ENCODE peak calls at places on chromosomes 5 and 9, in ten cellular contexts. One of them, this sample, is unnamed.

GRCh38 chr9:95834281-95834907 is 41.1 kb upstream of the ERCC6L2 start:
- DNase-seq in stomach: no peak
- DNase-seq in endothelial cell of umbilical vein: no peak
- DNase-seq in transverse colon: no peak
- DNase-seq in HCT116: no peak
- DNase-seq in HepG2: no peak
- DNase-seq in breast epithelium: no peak
- DNase-seq in GM12878: no peak
- DNase-seq in prostate gland: no peak
- DNase-seq in spleen: no peak
- DNase-seq in this sample: no peak

GRCh38 chr5:135883441-135883840 is 12.2 kb downstream of the IL9 start:
- DNase-seq in GM12878: no peak
- DNase-seq in endothelial cell of umbilical vein: no peak
- DNase-seq in prostate gland: no peak
- DNase-seq in transverse colon: no peak
- DNase-seq in spleen: no peak
- DNase-seq in breast epithelium: no peak
- DNase-seq in stomach: no peak
- DNase-seq in HCT116: no peak
- DNase-seq in HepG2: no peak
- DNase-seq in this sample: no peak

GRCh38 chr9:21395778-21396717 is 10.8 kb upstream of the IFNA2 start:
- DNase-seq in GM12878: no peak
- DNase-seq in breast epithelium: no peak
- DNase-seq in endothelial cell of umbilical vein: peak; percentile 45
- DNase-seq in stomach: peak; percentile 51
- DNase-seq in HCT116: peak; percentile 21
- DNase-seq in prostate gland: peak; percentile 22
- DNase-seq in transverse colon: peak; percentile 48
- DNase-seq in spleen: peak; percentile 88
- DNase-seq in HepG2: peak; percentile 10
- DNase-seq in this sample: peak; percentile 73

GRCh38 chr5:176547811-176548210 is 1.3 kb upstream of the CDHR2 start:
- DNase-seq in GM12878: no peak
- DNase-seq in transverse colon: peak; percentile 86
- DNase-seq in HCT116: no peak
- DNase-seq in stomach: peak; percentile 58
- DNase-seq in HepG2: peak; percentile 78
- DNase-seq in breast epithelium: no peak
- DNase-seq in prostate gland: no peak
- DNase-seq in endothelial cell of umbilical vein: no peak
- DNase-seq in spleen: no peak
- DNase-seq in this sample: no peak

GRCh38 chr5:55223219-55223987 is 3.7 kb downstream of the MCIDAS start:
- DNase-seq in transverse colon: no peak
- DNase-seq in spleen: no peak
- DNase-seq in stomach: no peak
- DNase-seq in prostate gland: no peak
- DNase-seq in breast epithelium: no peak
- DNase-seq in GM12878: no peak
- DNase-seq in endothelial cell of umbilical vein: no peak
- DNase-seq in HCT116: no peak
- DNase-seq in HepG2: no peak
- DNase-seq in this sample: no peak

GRCh38 chr9:104788251-104788650 is 24.3 kb downstream of the NIPSNAP3B start:
- DNase-seq in transverse colon: no peak
- DNase-seq in GM12878: no peak
- DNase-seq in prostate gland: no peak
- DNase-seq in stomach: no peak
- DNase-seq in breast epithelium: no peak
- DNase-seq in HCT116: no peak
- DNase-seq in spleen: no peak
- DNase-seq in endothelial cell of umbilical vein: no peak
- DNase-seq in HepG2: no peak
- DNase-seq in this sample: no peak

GRCh38 chr9:6712041-6712440 is 45.7 kb upstream of the KDM4C start:
- DNase-seq in GM12878: no peak
- DNase-seq in breast epithelium: no peak
- DNase-seq in transverse colon: no peak
- DNase-seq in spleen: no peak
- DNase-seq in endothelial cell of umbilical vein: no peak
- DNase-seq in prostate gland: no peak
- DNase-seq in HepG2: no peak
- DNase-seq in HCT116: no peak
- DNase-seq in stomach: no peak
- DNase-seq in this sample: no peak

GRCh38 chr9:96293481-96293880 is 8.5 kb downstream of the HSD17B3 start:
- DNase-seq in breast epithelium: no peak
- DNase-seq in prostate gland: no peak
- DNase-seq in spleen: no peak
- DNase-seq in HepG2: no peak
- DNase-seq in stomach: no peak
- DNase-seq in GM12878: no peak
- DNase-seq in endothelial cell of umbilical vein: peak; percentile 36
- DNase-seq in transverse colon: no peak
- DNase-seq in HCT116: peak; percentile 10
- DNase-seq in this sample: no peak

GRCh38 chr9:129596541-129597328 is 24.2 kb downstream of the C9orf50 start:
- DNase-seq in GM12878: no peak
- DNase-seq in transverse colon: peak; percentile 53
- DNase-seq in endothelial cell of umbilical vein: no peak
- DNase-seq in breast epithelium: peak; percentile 47
- DNase-seq in stomach: peak; percentile 66
- DNase-seq in prostate gland: peak; percentile 43
- DNase-seq in HCT116: peak; percentile 88
- DNase-seq in HepG2: peak; percentile 82
- DNase-seq in spleen: no peak
- DNase-seq in this sample: peak; percentile 92

GRCh38 chr9:129595323-129595741 is 25.6 kb downstream of the C9orf50 start:
- DNase-seq in transverse colon: no peak
- DNase-seq in HepG2: no peak
- DNase-seq in GM12878: no peak
- DNase-seq in endothelial cell of umbilical vein: no peak
- DNase-seq in breast epithelium: no peak
- DNase-seq in prostate gland: peak; percentile 51
- DNase-seq in stomach: no peak
- DNase-seq in spleen: no peak
- DNase-seq in HCT116: no peak
- DNase-seq in this sample: no peak

GRCh38 chr9:129597355-129598088 is 23.4 kb downstream of the C9orf50 start:
- DNase-seq in stomach: peak; percentile 92
- DNase-seq in transverse colon: peak; percentile 62
- DNase-seq in HCT116: peak; percentile 86
- DNase-seq in HepG2: peak; percentile 93
- DNase-seq in endothelial cell of umbilical vein: peak; percentile 34
- DNase-seq in prostate gland: peak; percentile 66
- DNase-seq in spleen: no peak
- DNase-seq in breast epithelium: peak; percentile 49
- DNase-seq in GM12878: no peak
- DNase-seq in this sample: peak; percentile 86

GRCh38 chr9:129595903-129596540 is 24.9 kb downstream of the C9orf50 start:
- DNase-seq in spleen: no peak
- DNase-seq in endothelial cell of umbilical vein: no peak
- DNase-seq in HepG2: no peak
- DNase-seq in prostate gland: no peak
- DNase-seq in stomach: no peak
- DNase-seq in transverse colon: no peak
- DNase-seq in breast epithelium: no peak
- DNase-seq in GM12878: no peak
- DNase-seq in HCT116: no peak
- DNase-seq in this sample: no peak

DNA sequence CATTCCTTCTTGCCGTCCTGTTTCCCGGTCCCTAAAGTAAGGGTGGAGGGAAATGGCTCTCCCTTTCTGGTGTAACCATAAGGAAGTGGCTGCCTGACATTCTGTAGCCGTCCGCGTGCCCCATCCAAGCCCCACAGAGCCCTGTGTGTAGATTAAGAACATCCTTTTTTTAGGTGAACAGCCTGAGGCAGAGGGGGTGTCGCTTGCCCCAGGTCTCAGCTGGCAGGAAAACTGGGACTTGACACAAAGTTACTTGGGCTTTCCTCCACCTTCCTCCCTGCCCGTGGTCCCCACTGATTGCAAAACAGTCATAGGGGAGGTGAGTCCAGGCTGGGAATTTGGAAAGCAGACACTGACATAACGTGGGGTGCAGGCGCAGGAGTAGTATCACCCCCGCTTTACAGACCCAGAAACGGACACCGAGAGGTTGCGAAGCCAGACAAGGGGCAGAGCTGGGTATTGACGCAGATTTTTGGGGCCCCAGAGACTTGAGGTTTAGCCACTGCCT is 22.8 kb downstream of the C9orf50 start:
- DNase-seq in spleen: no peak
- DNase-seq in HepG2: no peak
- DNase-seq in transverse colon: no peak
- DNase-seq in GM12878: no peak
- DNase-seq in endothelial cell of umbilical vein: no peak
- DNase-seq in stomach: no peak
- DNase-seq in prostate gland: no peak
- DNase-seq in breast epithelium: no peak
- DNase-seq in HCT116: no peak
- DNase-seq in this sample: no peak
- H3K27ac ChIP-seq in spleen: no peak overlapping the region
- H3K27ac ChIP-seq in HepG2: peak overlapping the region; percentile 99
- H3K27ac ChIP-seq in transverse colon: peak overlapping the region; percentile 90
- H3K27ac ChIP-seq in GM12878: peak overlapping the region; percentile 27
- H3K27ac ChIP-seq in endothelial cell of umbilical vein: no peak overlapping the region
- H3K27ac ChIP-seq in stomach: peak overlapping the region; percentile 91
- H3K27ac ChIP-seq in prostate gland: peak overlapping the region; percentile 93
- H3K27ac ChIP-seq in breast epithelium: peak overlapping the region; percentile 94
- H3K27ac ChIP-seq in HCT116: peak overlapping the region; percentile 98
- H3K27ac ChIP-seq in this sample: peak overlapping the region; percentile 86

GRCh38 chr5:120546922-120547321 is 82.8 kb downstream of the PRR16 start:
- DNase-seq in breast epithelium: no peak
- DNase-seq in endothelial cell of umbilical vein: no peak
- DNase-seq in spleen: no peak
- DNase-seq in HepG2: no peak
- DNase-seq in transverse colon: no peak
- DNase-seq in HCT116: no peak
- DNase-seq in prostate gland: no peak
- DNase-seq in stomach: no peak
- DNase-seq in GM12878: no peak
- DNase-seq in this sample: no peak

GRCh38 chr5:120545951-120546350 is 81.9 kb downstream of the PRR16 start:
- DNase-seq in spleen: no peak
- DNase-seq in GM12878: no peak
- DNase-seq in endothelial cell of umbilical vein: no peak
- DNase-seq in HepG2: no peak
- DNase-seq in HCT116: no peak
- DNase-seq in prostate gland: no peak
- DNase-seq in transverse colon: no peak
- DNase-seq in stomach: no peak
- DNase-seq in breast epithelium: no peak
- DNase-seq in this sample: no peak

GRCh38 chr5:120540097-120540496 is 76.0 kb downstream of the PRR16 start:
- DNase-seq in transverse colon: no peak
- DNase-seq in HepG2: no peak
- DNase-seq in stomach: no peak
- DNase-seq in breast epithelium: no peak
- DNase-seq in HCT116: no peak
- DNase-seq in endothelial cell of umbilical vein: no peak
- DNase-seq in spleen: no peak
- DNase-seq in GM12878: no peak
- DNase-seq in prostate gland: no peak
- DNase-seq in this sample: no peak

GRCh38 chr5:120544043-120544442 is 79.9 kb downstream of the PRR16 start:
- DNase-seq in GM12878: no peak
- DNase-seq in stomach: no peak
- DNase-seq in HepG2: no peak
- DNase-seq in breast epithelium: no peak
- DNase-seq in endothelial cell of umbilical vein: no peak
- DNase-seq in spleen: no peak
- DNase-seq in prostate gland: no peak
- DNase-seq in transverse colon: no peak
- DNase-seq in HCT116: no peak
- DNase-seq in this sample: no peak

DNA sequence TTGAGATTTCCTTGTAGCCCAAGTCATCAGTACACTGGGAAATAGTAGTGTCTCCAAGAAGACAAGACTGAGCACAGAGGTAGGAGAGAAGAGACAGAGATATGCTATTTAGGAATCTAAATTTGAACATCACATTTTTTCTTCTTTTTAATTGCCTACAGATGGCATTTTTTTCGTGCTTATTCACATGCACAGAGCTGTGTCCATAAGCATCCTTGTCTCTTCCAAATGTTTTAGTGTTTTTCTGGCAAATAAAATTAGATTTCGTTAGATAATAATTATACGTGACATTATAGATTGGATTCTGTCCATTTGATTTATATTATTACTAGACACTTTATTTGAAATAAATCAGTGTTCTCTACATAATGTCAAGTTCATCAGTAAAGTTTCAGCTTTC is 80.9 kb downstream of the PRR16 start:
- DNase-seq in GM12878: no peak
- DNase-seq in transverse colon: no peak
- DNase-seq in prostate gland: no peak
- DNase-seq in spleen: no peak
- DNase-seq in HepG2: no peak
- DNase-seq in HCT116: no peak
- DNase-seq in breast epithelium: no peak
- DNase-seq in endothelial cell of umbilical vein: no peak
- DNase-seq in stomach: no peak
- DNase-seq in this sample: no peak
- TF ChIP-seq POLR2AphosphoS5 in GM12878: no peak
- TF ChIP-seq POLR2AphosphoS5 in transverse colon: no peak
- TF ChIP-seq POLR2AphosphoS5 in prostate gland: no peak
- TF ChIP-seq POLR2AphosphoS5 in spleen: no peak
- TF ChIP-seq POLR2AphosphoS5 in HepG2: no peak
- TF ChIP-seq POLR2AphosphoS5 in HCT116: no peak
- TF ChIP-seq POLR2AphosphoS5 in breast epithelium: no peak
- TF ChIP-seq POLR2AphosphoS5 in endothelial cell of umbilical vein: no peak
- TF ChIP-seq POLR2AphosphoS5 in stomach: no peak
- TF ChIP-seq POLR2AphosphoS5 in this sample: no peak

GRCh38 chr5:175306381-175306780 is 137.6 kb downstream of the DRD1 start:
- DNase-seq in breast epithelium: no peak
- DNase-seq in HepG2: no peak
- DNase-seq in transverse colon: no peak
- DNase-seq in stomach: no peak
- DNase-seq in GM12878: no peak
- DNase-seq in spleen: no peak
- DNase-seq in HCT116: no peak
- DNase-seq in prostate gland: no peak
- DNase-seq in endothelial cell of umbilical vein: no peak
- DNase-seq in this sample: no peak
- H3K27ac ChIP-seq in breast epithelium: no peak overlapping the region
- H3K27ac ChIP-seq in HepG2: no peak overlapping the region
- H3K27ac ChIP-seq in transverse colon: no peak overlapping the region
- H3K27ac ChIP-seq in stomach: no peak overlapping the region
- H3K27ac ChIP-seq in GM12878: no peak overlapping the region
- H3K27ac ChIP-seq in spleen: no peak overlapping the region
- H3K27ac ChIP-seq in HCT116: no peak overlapping the region
- H3K27ac ChIP-seq in prostate gland: no peak overlapping the region
- H3K27ac ChIP-seq in endothelial cell of umbilical vein: no peak overlapping the region
- H3K27ac ChIP-seq in this sample: no peak overlapping the region

DNA sequence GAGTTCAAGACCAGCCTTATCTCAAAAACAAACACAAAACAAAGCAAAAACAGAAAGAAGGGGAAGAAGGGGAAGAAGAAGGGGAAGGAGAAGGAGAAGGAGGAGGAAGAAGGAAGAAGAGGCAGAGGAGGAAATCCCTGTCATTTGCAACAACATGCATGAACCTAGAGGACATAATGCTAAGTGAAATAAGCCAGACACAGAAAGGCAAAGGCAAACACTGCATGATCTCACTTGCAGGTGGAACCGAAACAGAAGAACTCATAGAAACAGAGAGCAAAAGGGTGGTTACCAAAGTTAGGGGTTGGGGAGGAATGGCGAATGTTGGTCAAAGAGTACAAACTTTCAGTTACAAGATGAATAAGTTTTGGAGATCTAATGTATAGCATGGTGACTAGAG is 135.4 kb downstream of the UGCG start:
- DNase-seq in breast epithelium: no peak
- DNase-seq in HCT116: no peak
- DNase-seq in spleen: no peak
- DNase-seq in transverse colon: no peak
- DNase-seq in stomach: no peak
- DNase-seq in prostate gland: no peak
- DNase-seq in endothelial cell of umbilical vein: no peak
- DNase-seq in HepG2: no peak
- DNase-seq in GM12878: peak; percentile 97
- DNase-seq in this sample: no peak
- TF ChIP-seq POLR2AphosphoS5 in breast epithelium: no peak
- TF ChIP-seq POLR2AphosphoS5 in HCT116: no peak
- TF ChIP-seq POLR2AphosphoS5 in spleen: no peak
- TF ChIP-seq POLR2AphosphoS5 in transverse colon: no peak
- TF ChIP-seq POLR2AphosphoS5 in stomach: no peak
- TF ChIP-seq POLR2AphosphoS5 in prostate gland: no peak
- TF ChIP-seq POLR2AphosphoS5 in endothelial cell of umbilical vein: no peak
- TF ChIP-seq POLR2AphosphoS5 in HepG2: no peak
- TF ChIP-seq POLR2AphosphoS5 in GM12878: peak; percentile 72
- TF ChIP-seq POLR2AphosphoS5 in this sample: no peak